ENCODE peak calls at places on chromosomes 5 and 9, in ten cellular contexts. K, X, P, F, G, V, L, I, S and H are unnamed samples.

GRCh38 chr9:2570615-2571479 is 50.7 kb upstream of the VLDLR start:
- DNase-seq in L (peak; percentile 79), F (peak; percentile 80), G (peak; percentile 95), I (peak; percentile 85), K (peak; percentile 85), V (no peak), P (peak; percentile 83), S (peak; percentile 95), X (peak; percentile 64), H (peak; percentile 78)

GRCh38 chr5:77638763-77639451 is 394 bp upstream of the OTP start:
- DNase-seq in L (no peak), X (no peak), P (no peak), G (no peak), S (peak; percentile 70), F (no peak), V (no peak), K (no peak), I (no peak), H (no peak)

GRCh38 chr5:1409386-1410110 is 35.7 kb downstream of the SLC6A3 start:
- DNase-seq in G (no peak), F (peak; percentile 52), V (no peak), K (no peak), L (no peak), I (peak; percentile 29), P (peak; percentile 7), X (peak; percentile 40), S (peak; percentile 81), H (peak; percentile 30)

GRCh38 chr9:129459550-129460322 is 161.2 kb downstream of the C9orf50 start:
- DNase-seq in G (peak; percentile 36), I (no peak), K (no peak), X (no peak), P (no peak), F (peak; percentile 70), L (no peak), S (no peak), V (no peak), H (no peak)

GRCh38 chr5:97418472-97418871 is 235.4 kb upstream of the RIOK2 start:
- DNase-seq in L (no peak), K (no peak), S (no peak), P (no peak), I (no peak), F (no peak), X (no peak), G (no peak), V (no peak), H (no peak)

GRCh38 chr9:113979713-113980086 is 98.4 kb downstream of the AMBP start:
- DNase-seq in V (no peak), P (peak; percentile 25), X (no peak), G (no peak), F (no peak), I (no peak), K (no peak), L (no peak), S (no peak), H (no peak)

GRCh38 chr5:6190838-6191237 is 187.5 kb downstream of the MED10 start:
- DNase-seq in F (no peak), K (no peak), P (no peak), L (no peak), X (no peak), V (no peak), S (no peak), I (no peak), G (no peak), H (no peak)

GRCh38 chr9:84701801-84702200 is 32.3 kb downstream of the NTRK2 start:
- DNase-seq in K (no peak), I (no peak), L (no peak), G (no peak), S (no peak), X (no peak), P (no peak), F (no peak), V (no peak), H (no peak)

GRCh38 chr9:34580358-34580757 is 9.2 kb downstream of the CNTFR start:
- DNase-seq in S (no peak), F (no peak), L (no peak), I (no peak), G (no peak), K (no peak), P (no peak), V (no peak), X (no peak), H (no peak)

GRCh38 chr9:82776508-82776907 is 286.4 kb downstream of the RASEF start:
- DNase-seq in G (no peak), L (no peak), X (no peak), K (no peak), I (no peak), S (no peak), V (no peak), P (no peak), F (no peak), H (no peak)

GRCh38 chr9:82781965-82782392 is 281.0 kb downstream of the RASEF start:
- DNase-seq in I (no peak), L (no peak), P (peak; percentile 16), K (no peak), X (no peak), G (no peak), S (no peak), F (no peak), V (no peak), H (no peak)

GRCh38 chr9:82783045-82783444 is 279.9 kb downstream of the RASEF start:
- DNase-seq in X (no peak), L (no peak), I (no peak), G (no peak), V (no peak), F (no peak), P (no peak), K (no peak), S (no peak), H (no peak)

GRCh38 chr9:82780017-82780416 is 282.9 kb downstream of the RASEF start:
- DNase-seq in G (no peak), I (no peak), S (no peak), K (no peak), P (no peak), X (no peak), V (no peak), L (no peak), F (no peak), H (no peak)

DNA sequence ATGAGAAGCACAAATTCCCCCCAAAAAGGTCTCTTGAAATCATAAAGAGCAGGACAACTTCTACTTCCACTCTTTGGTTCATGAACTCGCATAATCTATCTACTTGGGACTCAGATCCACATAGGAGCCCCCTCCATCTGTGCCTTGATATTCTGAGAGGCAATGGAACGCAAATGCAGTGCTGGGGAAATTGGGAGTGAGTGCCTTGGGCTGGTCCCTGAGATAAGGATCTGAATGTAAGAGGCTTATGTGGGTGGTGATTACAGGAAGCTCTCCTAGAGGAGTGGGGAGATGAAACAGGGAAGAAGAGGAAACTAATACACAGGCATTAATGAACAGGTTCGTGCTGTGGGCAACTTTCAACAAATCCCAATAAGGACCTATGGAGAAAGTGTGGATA is 285.6 kb downstream of the RASEF start:
- DNase-seq in V (no peak), F (no peak), S (no peak), P (no peak), K (no peak), G (no peak), X (no peak), I (no peak), L (no peak), H (no peak)
- TF ChIP-seq CTCF in V (no peak), F (no peak), S (no peak), P (no peak), K (no peak), G (no peak), X (no peak), I (no peak), L (no peak), H (no peak)

GRCh38 chr5:41968153-41968723 is 43.2 kb downstream of the FBXO4 start:
- DNase-seq in S (no peak), V (no peak), F (no peak), P (no peak), G (no peak), X (no peak), K (no peak), L (no peak), I (no peak), H (no peak)
- TF ChIP-seq CTCF in S (no peak), V (no peak), F (no peak), P (no peak), G (no peak), X (no peak), K (no peak), L (peak; percentile 31), I (peak; percentile 31), H (no peak)

GRCh38 chr5:146656638-146657037 is 140.6 kb upstream of the GPR151 start:
- DNase-seq in G (no peak), K (no peak), I (no peak), L (no peak), S (no peak), F (no peak), X (no peak), V (no peak), P (no peak), H (no peak)
- TF ChIP-seq CTCF in G (no peak), K (no peak), I (no peak), L (no peak), S (no peak), F (no peak), X (no peak), V (no peak), P (no peak), H (no peak)

GRCh38 chr9:99828054-99828416 is 6.3 kb downstream of the NR4A3 start:
- DNase-seq in I (no peak), F (no peak), L (no peak), S (no peak), G (no peak), V (no peak), K (no peak), P (no peak), X (no peak), H (no peak)
- TF ChIP-seq CTCF in I (no peak), F (no peak), L (no peak), S (no peak), G (no peak), V (no peak), K (no peak), P (no peak), X (no peak), H (no peak)